ENCODE peak calls at places on chromosome 20, in nine cellular contexts. I is HFF-Myc, A is NT2/D1, F is NCI-H2081, L is SIG-M5, E is HTR-8/SVneo, Q is GM04504, R is NCI-H2029 treated with DMSO at 0.1 percent for 48 hours, X is skeletal muscle cell. U is an unnamed sample.

GRCh38 chr20:460707-461106 is 1.6 kb downstream of the TBC1D20 start:
- DNase-seq in I (no peak), A (no peak), F (no peak), L (no peak), E (no peak), Q (no peak), R (no peak), X (no peak), U (no peak)

GRCh38 chr20:58231678-58232077 is 3.2 kb upstream of the ANKRD60 start:
- DNase-seq in I (no peak), A (no peak), F (no peak), L (no peak), E (peak), Q (no peak), R (no peak), X (no peak), U (no peak)

GRCh38 chr20:2151805-2152727 is 50.4 kb downstream of the STK35 start:
- DNase-seq in I (peak), A (no peak), F (no peak), L (no peak), E (peak), Q (peak), R (no peak), X (no peak), U (no peak)

GRCh38 chr20:32108814-32109391 is 611 bp upstream of the TM9SF4 start:
- DNase-seq in I (no peak), A (no peak), F (no peak), L (no peak), E (no peak), Q (no peak), R (no peak), X (no peak), U (no peak)

GRCh38 chr20:31606928-31607639 is 2.0 kb downstream of the ID1 start:
- DNase-seq in I (no peak), A (peak), F (peak), L (no peak), E (no peak), Q (no peak), R (peak), X (peak), U (no peak)

GRCh38 chr20:62795023-62795761 is 1.1 kb upstream of the MRGBP start:
- DNase-seq in I (no peak), A (no peak), F (peak), L (no peak), E (peak), Q (no peak), R (peak), X (no peak), U (peak)

GRCh38 chr20:63501818-63502670 is 3.2 kb upstream of the EEF1A2 start:
- DNase-seq in I (no peak), A (no peak), F (peak), L (no peak), E (no peak), Q (no peak), R (no peak), X (no peak), U (no peak)

GRCh38 chr20:20755674-20756319 is 43.4 kb upstream of the RALGAPA2 start:
- DNase-seq in I (no peak), A (no peak), F (no peak), L (no peak), E (no peak), Q (no peak), R (no peak), X (no peak), U (no peak)

GRCh38 chr20:63562461-63563185 is 8.7 kb downstream of the FNDC11 start:
- DNase-seq in I (no peak), A (no peak), F (no peak), L (no peak), E (no peak), Q (no peak), R (no peak), X (no peak), U (no peak)

GRCh38 chr20:50496773-50497375 is 13.3 kb upstream of the PTPN1 start:
- DNase-seq in I (no peak), A (no peak), F (no peak), L (no peak), E (peak), Q (no peak), R (no peak), X (no peak), U (no peak)

GRCh38 chr20:5073154-5074049 is 46.4 kb downstream of the PCNA start:
- DNase-seq in I (no peak), A (no peak), F (no peak), L (no peak), E (peak), Q (peak), R (peak), X (peak), U (no peak)

GRCh38 chr20:62907377-62908317 is 18.7 kb downstream of the DIDO1 start:
- DNase-seq in I (no peak), A (no peak), F (no peak), L (no peak), E (no peak), Q (no peak), R (no peak), X (no peak), U (no peak)

GRCh38 chr20:62209850-62210495 is 10.1 kb downstream of the HRH3 start:
- DNase-seq in I (no peak), A (no peak), F (no peak), L (no peak), E (no peak), Q (no peak), R (no peak), X (no peak), U (no peak)

GRCh38 chr20:33914871-33915270 is 78.8 kb upstream of the RALY start:
- DNase-seq in I (peak), A (no peak), F (no peak), L (no peak), E (peak), Q (no peak), R (no peak), X (no peak), U (no peak)

GRCh38 chr20:48723308-48724264 is 104.2 kb downstream of the PREX1 start:
- DNase-seq in I (no peak), A (no peak), F (no peak), L (no peak), E (no peak), Q (no peak), R (no peak), X (no peak), U (no peak)

GRCh38 chr20:34948030-34948429 is 7.6 kb downstream of the GSS start:
- DNase-seq in I (no peak), A (no peak), F (no peak), L (no peak), E (peak), Q (peak), R (no peak), X (peak), U (no peak)

U was measured in CD8-positive, alpha-beta memory T cell.